ENCODE peak calls at places on chromosomes 2 and 18, in seven cellular contexts. R is right lobe of liver, A is stomach, Y is esophagus squamous epithelium, U is adrenal gland, V is HCT116, D is breast epithelium. X is an unnamed sample. For H3K9me3 and H3K4me1, the result is how much of the 10 kb centered on the place peaks cover.

GRCh38 chr2:113895301-113895700 is 5.4 kb downstream of the ACTR3 start:
- DNase-seq in R (no peak), A (no peak), Y (no peak), U (no peak), V (no peak), D (no peak), X (no peak)

GRCh38 chr2:241035818-241036396 is 37.5 kb downstream of the SNED1 start:
- DNase-seq in R (no peak), A (no peak), Y (no peak), U (no peak), V (no peak), D (peak), X (no peak)

GRCh38 chr2:211793783-211794182 is 744.8 kb downstream of the ERBB4 start:
- DNase-seq in R (no peak), A (no peak), Y (no peak), U (no peak), V (no peak), D (no peak), X (no peak)

GRCh38 chr2:26816893-26817292 is 31.0 kb downstream of the CENPA start:
- DNase-seq in R (no peak), A (no peak), Y (no peak), U (no peak), V (peak), D (no peak), X (no peak)

GRCh38 chr18:45386256-45386655 is 229.0 kb upstream of the SLC14A2 start:
- DNase-seq in R (no peak), A (no peak), Y (no peak), U (no peak), V (no peak), D (no peak), X (no peak)

GRCh38 chr2:118013724-118014491 is at the start of gene CCDC93:
- DNase-seq in R (peak), A (peak), Y (peak), U (peak), V (peak), D (peak), X (peak)

GRCh38 chr2:189444322-189444721 is 3.0 kb downstream of the WDR75 start:
- DNase-seq in R (no peak), A (no peak), Y (no peak), U (no peak), V (no peak), D (no peak), X (no peak)

GRCh38 chr18:50926521-50926920 is 41.3 kb upstream of the ELAC1 start:
- DNase-seq in R (no peak), A (no peak), Y (no peak), U (no peak), V (no peak), D (no peak), X (no peak)

GRCh38 chr2:46073540-46074018 is 223.6 kb upstream of the EPAS1 start:
- DNase-seq in R (no peak), A (no peak), Y (no peak), U (no peak), V (peak), D (no peak), X (no peak)

GRCh38 chr18:63542069-63542468 is at the start of gene SERPINB12:
- DNase-seq in R (no peak), A (no peak), Y (no peak), U (no peak), V (no peak), D (no peak), X (no peak)

GRCh38 chr18:24263078-24263477 is 124.2 kb downstream of the CABYR start:
- DNase-seq in R (no peak), A (no peak), Y (no peak), U (no peak), V (no peak), D (no peak), X (no peak)

GRCh38 chr2:142865924-142866323 is 11.5 kb upstream of the KYNU start:
- DNase-seq in R (no peak), A (no peak), Y (no peak), U (no peak), V (no peak), D (no peak), X (no peak)

GRCh38 chr2:239811001-239811798 is 213.9 kb downstream of the NDUFA10 start:
- DNase-seq in R (peak), A (peak), Y (no peak), U (no peak), V (no peak), D (no peak), X (peak)

GRCh38 chr2:28619213-28620196 is 123.6 kb downstream of the PLB1 start:
- DNase-seq in R (no peak), A (no peak), Y (no peak), U (no peak), V (no peak), D (no peak), X (no peak)

GRCh38 chr18:6843308-6843707 is 113.8 kb downstream of the ARHGAP28 start:
- DNase-seq in R (no peak), A (no peak), Y (no peak), U (no peak), V (no peak), D (no peak), X (no peak)

GRCh38 chr2:14079576-14079975 is 552.9 kb upstream of the LRATD1 start:
- DNase-seq in R (no peak), A (no peak), Y (no peak), U (no peak), V (no peak), D (no peak), X (no peak)

GRCh38 chr2:84492571-84492970 is 23.7 kb upstream of the DNAH6 start:
- DNase-seq in R (no peak), A (no peak), Y (no peak), U (no peak), V (no peak), D (no peak), X (no peak)

GRCh38 chr2:23533014-23533730 is 148.2 kb downstream of the KLHL29 start:
- DNase-seq in R (no peak), A (no peak), Y (no peak), U (no peak), V (no peak), D (no peak), X (no peak)

GRCh38 chr2:122478773-122479172 is 723.3 kb downstream of the TSN start:
- DNase-seq in R (no peak), A (no peak), Y (no peak), U (no peak), V (no peak), D (no peak), X (no peak)

GRCh38 chr2:59149271-59149670 is 908.1 kb upstream of the FANCL start:
- DNase-seq in R (no peak), A (no peak), Y (no peak), U (no peak), V (no peak), D (no peak), X (no peak)

GRCh38 chr18:37258819-37259218 is 306.8 kb downstream of the CELF4 start:
- DNase-seq in R (no peak), A (no peak), Y (no peak), U (no peak), V (no peak), D (no peak), X (no peak)

GRCh38 chr18:28684746-28685145 is 507.8 kb upstream of the CDH2 start:
- DNase-seq in R (no peak), A (no peak), Y (no peak), U (no peak), V (no peak), D (no peak), X (no peak)

GRCh38 chr2:234245945-234246344 is 195.4 kb downstream of the SPP2 start:
- DNase-seq in R (no peak), A (no peak), Y (no peak), U (no peak), V (no peak), D (no peak), X (no peak)

GRCh38 chr2:180559766-180560165 is 420.6 kb upstream of the UBE2E3 start:
- DNase-seq in R (no peak), A (no peak), Y (no peak), U (no peak), V (no peak), D (no peak), X (no peak)

GRCh38 chr2:196128749-196129148 is 42.6 kb downstream of the STK17B start:
- DNase-seq in R (no peak), A (no peak), Y (no peak), U (no peak), V (no peak), D (no peak), X (no peak)

GRCh38 chr2:196125596-196125995 is 45.8 kb downstream of the STK17B start:
- DNase-seq in R (no peak), A (no peak), Y (no peak), U (no peak), V (no peak), D (no peak), X (no peak)

GRCh38 chr2:196131949-196132925 is 39.1 kb downstream of the STK17B start:
- DNase-seq in R (no peak), A (no peak), Y (no peak), U (no peak), V (no peak), D (no peak), X (no peak)

GRCh38 chr2:196131384-196131861 is 40.0 kb downstream of the STK17B start:
- DNase-seq in R (no peak), A (peak), Y (no peak), U (peak), V (peak), D (no peak), X (no peak)

GRCh38 chr2:196130039-196130825 is 41.1 kb downstream of the STK17B start:
- DNase-seq in R (no peak), A (no peak), Y (no peak), U (no peak), V (no peak), D (no peak), X (no peak)
- H3K9me3 ChIP-seq in R (under half), A (half or more), Y (under half), U (under half), V (under half), D (under half), X (under half)

GRCh38 chr2:230895536-230896345 is 29.3 kb downstream of the GPR55 start:
- DNase-seq in R (peak), A (peak), Y (no peak), U (no peak), V (no peak), D (no peak), X (no peak)
- TF ChIP-seq POLR2A in R (no peak), A (no peak), Y (no peak), U (no peak), V (no peak), D (no peak), X (no peak)

GRCh38 chr2:218028189-218028495 is 25.3 kb upstream of the TNS1 start:
- DNase-seq in R (no peak), A (peak), Y (no peak), U (peak), V (no peak), D (no peak), X (no peak)

GRCh38 chr2:218029366-218030360 is 26.9 kb upstream of the TNS1 start:
- DNase-seq in R (no peak), A (peak), Y (no peak), U (peak), V (no peak), D (no peak), X (peak)

GRCh38 chr2:218027426-218028188 is 24.8 kb upstream of the TNS1 start:
- DNase-seq in R (no peak), A (peak), Y (no peak), U (peak), V (no peak), D (no peak), X (no peak)

GRCh38 chr2:218030409-218031195 is 27.8 kb upstream of the TNS1 start:
- DNase-seq in R (no peak), A (peak), Y (no peak), U (peak), V (no peak), D (no peak), X (peak)

GRCh38 chr2:218028562-218029348 is 26.0 kb upstream of the TNS1 start:
- DNase-seq in R (no peak), A (peak), Y (no peak), U (peak), V (no peak), D (peak), X (peak)
- H3K4me1 ChIP-seq in R (under half), A (half or more), Y (under half), U (under half), V (under half), D (under half), X (under half)

GRCh38 chr2:202716114-202716718 is 81.4 kb downstream of the FAM117B start:
- DNase-seq in R (no peak), A (no peak), Y (no peak), U (no peak), V (no peak), D (no peak), X (no peak)
- H3K9me3 ChIP-seq in R (under half), A (under half), Y (under half), U (under half), V (under half), D (under half), X (under half)

DNA sequence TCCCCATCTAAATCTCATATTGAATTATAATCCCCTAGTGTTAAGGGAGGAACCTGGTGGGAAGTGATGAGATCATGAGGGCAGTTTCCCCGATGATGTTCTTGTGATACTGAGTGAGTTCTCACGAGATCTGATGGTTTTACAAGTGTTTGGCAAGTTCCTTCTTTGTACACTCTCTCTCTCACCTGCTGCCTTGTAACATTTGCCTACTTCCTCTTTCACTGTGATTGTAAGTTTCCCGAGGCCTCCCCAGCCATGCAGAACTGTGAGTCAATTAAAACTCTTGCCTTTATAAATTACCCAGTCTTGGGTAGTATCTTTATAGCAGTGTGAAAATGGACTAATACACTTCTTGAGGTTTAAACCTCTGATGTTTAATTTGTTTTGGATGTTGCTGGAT is 177.5 kb downstream of the CD8B2 start:
- DNase-seq in R (no peak), A (no peak), Y (no peak), U (no peak), V (no peak), D (no peak), X (no peak)
- TF ChIP-seq POLR2A in R (no peak), A (no peak), Y (no peak), U (no peak), V (no peak), D (no peak), X (no peak)

DNA sequence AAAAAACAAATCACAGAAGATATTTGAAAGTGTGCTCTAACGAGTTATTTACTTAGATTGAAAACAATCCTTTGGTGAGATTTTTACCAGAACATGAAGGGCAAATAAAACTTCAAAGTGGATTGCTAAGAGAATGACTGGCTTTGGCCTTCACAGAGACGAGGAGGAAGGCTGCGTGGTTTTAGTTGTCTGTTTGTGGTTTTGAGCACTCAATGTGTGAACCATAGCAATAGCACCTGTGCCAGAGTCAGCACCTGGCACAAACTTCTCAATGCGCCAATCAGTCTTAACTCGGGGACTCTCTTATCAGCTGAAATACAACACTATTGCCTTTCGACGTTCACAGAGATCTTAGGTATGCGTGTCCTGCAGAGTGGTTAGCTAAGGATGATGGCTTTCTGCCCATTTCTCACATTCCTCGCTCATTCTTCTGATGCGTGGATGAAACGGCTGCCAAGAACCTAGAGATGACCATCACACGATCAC is 70.0 kb downstream of the MBP start:
- DNase-seq in R (no peak), A (peak), Y (no peak), U (no peak), V (no peak), D (no peak), X (no peak)
- H3K4me1 ChIP-seq in R (under half), A (half or more), Y (under half), U (under half), V (half or more), D (under half), X (under half)

DNA sequence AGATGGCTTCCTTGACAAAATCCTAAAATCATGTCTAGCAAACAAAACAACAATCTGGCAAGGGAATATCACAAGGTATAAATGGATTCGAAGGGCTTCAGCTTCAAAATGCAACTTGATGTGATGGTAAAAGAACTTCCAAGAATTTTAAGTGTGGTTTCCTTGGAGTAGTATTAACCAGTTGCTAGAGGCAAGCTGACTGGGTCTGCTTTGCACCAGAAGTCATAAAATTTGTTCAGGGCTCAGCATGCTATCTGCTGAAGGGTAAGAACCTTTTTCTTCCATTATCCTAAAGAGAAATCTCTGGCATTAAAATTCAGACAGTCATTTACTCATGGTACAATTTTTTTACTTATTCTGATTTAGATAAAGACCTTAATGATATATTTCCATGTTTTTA is 516.7 kb downstream of the TXNL1 start:
- DNase-seq in R (no peak), A (no peak), Y (no peak), U (no peak), V (no peak), D (no peak), X (no peak)
- H3K9me3 ChIP-seq in R (under half), A (under half), Y (under half), U (under half), V (under half), D (under half), X (under half)

X was measured in gastrocnemius medialis.